ENCODE peak calls at places on chromosomes 2 and 18, in six cellular contexts. One of them, this sample, is unnamed.

GRCh38 chr2:112062894-112063293 is 7.8 kb downstream of the TMEM87B start:
- DNase-seq in HCT116: no peak
- DNase-seq in sigmoid colon: no peak
- DNase-seq in prostate gland: no peak
- DNase-seq in esophagus muscularis mucosa: no peak
- DNase-seq in transverse colon: no peak
- DNase-seq in this sample: no peak

GRCh38 chr2:9264301-9264700 is 57.7 kb downstream of the ASAP2 start:
- DNase-seq in HCT116: no peak
- DNase-seq in sigmoid colon: no peak
- DNase-seq in prostate gland: no peak
- DNase-seq in esophagus muscularis mucosa: no peak
- DNase-seq in transverse colon: no peak
- DNase-seq in this sample: no peak

GRCh38 chr2:171400395-171400794 is 33.4 kb downstream of the METTL8 start:
- DNase-seq in HCT116: no peak
- DNase-seq in sigmoid colon: no peak
- DNase-seq in prostate gland: no peak
- DNase-seq in esophagus muscularis mucosa: no peak
- DNase-seq in transverse colon: no peak
- DNase-seq in this sample: no peak

GRCh38 chr2:48343571-48344440 is 186.1 kb upstream of the STON1 start:
- DNase-seq in HCT116: no peak
- DNase-seq in sigmoid colon: no peak
- DNase-seq in prostate gland: no peak
- DNase-seq in esophagus muscularis mucosa: no peak
- DNase-seq in transverse colon: no peak
- DNase-seq in this sample: no peak

GRCh38 chr2:1492696-1493095 is 79.4 kb downstream of the TPO start:
- DNase-seq in HCT116: no peak
- DNase-seq in sigmoid colon: peak; percentile 43
- DNase-seq in prostate gland: no peak
- DNase-seq in esophagus muscularis mucosa: no peak
- DNase-seq in transverse colon: no peak
- DNase-seq in this sample: no peak

GRCh38 chr18:37986665-37987064 is 421.1 kb upstream of the CELF4 start:
- DNase-seq in HCT116: no peak
- DNase-seq in sigmoid colon: no peak
- DNase-seq in prostate gland: no peak
- DNase-seq in esophagus muscularis mucosa: no peak
- DNase-seq in transverse colon: no peak
- DNase-seq in this sample: no peak

GRCh38 chr2:199366406-199366805 is 91.3 kb downstream of the SATB2 start:
- DNase-seq in HCT116: no peak
- DNase-seq in sigmoid colon: no peak
- DNase-seq in prostate gland: no peak
- DNase-seq in esophagus muscularis mucosa: no peak
- DNase-seq in transverse colon: no peak
- DNase-seq in this sample: no peak

GRCh38 chr2:14642499-14642898 is 10.0 kb downstream of the LRATD1 start:
- DNase-seq in HCT116: no peak
- DNase-seq in sigmoid colon: no peak
- DNase-seq in prostate gland: no peak
- DNase-seq in esophagus muscularis mucosa: no peak
- DNase-seq in transverse colon: no peak
- DNase-seq in this sample: no peak

GRCh38 chr2:112784199-112785189 is at the start of gene IL1A:
- DNase-seq in HCT116: peak; percentile 40
- DNase-seq in sigmoid colon: no peak
- DNase-seq in prostate gland: no peak
- DNase-seq in esophagus muscularis mucosa: no peak
- DNase-seq in transverse colon: no peak
- DNase-seq in this sample: no peak

GRCh38 chr2:25936889-25937545 is 45.3 kb downstream of the KIF3C start:
- DNase-seq in HCT116: no peak
- DNase-seq in sigmoid colon: no peak
- DNase-seq in prostate gland: peak; percentile 26
- DNase-seq in esophagus muscularis mucosa: no peak
- DNase-seq in transverse colon: no peak
- DNase-seq in this sample: no peak
- TF ChIP-seq POLR2AphosphoS5 in HCT116: no peak
- TF ChIP-seq POLR2AphosphoS5 in sigmoid colon: peak; percentile 70
- TF ChIP-seq POLR2AphosphoS5 in prostate gland: peak; percentile 73
- TF ChIP-seq POLR2AphosphoS5 in esophagus muscularis mucosa: no peak
- TF ChIP-seq POLR2AphosphoS5 in transverse colon: no peak
- TF ChIP-seq POLR2AphosphoS5 in this sample: no peak

GRCh38 chr2:96402591-96402990 is 67.0 kb downstream of the NCAPH start:
- DNase-seq in HCT116: no peak
- DNase-seq in sigmoid colon: no peak
- DNase-seq in prostate gland: peak; percentile 2
- DNase-seq in esophagus muscularis mucosa: no peak
- DNase-seq in transverse colon: no peak
- DNase-seq in this sample: no peak

GRCh38 chr2:96403481-96403880 is 67.9 kb downstream of the NCAPH start:
- DNase-seq in HCT116: no peak
- DNase-seq in sigmoid colon: no peak
- DNase-seq in prostate gland: no peak
- DNase-seq in esophagus muscularis mucosa: no peak
- DNase-seq in transverse colon: no peak
- DNase-seq in this sample: no peak

GRCh38 chr2:96407041-96407918 is 71.7 kb downstream of the NCAPH start:
- DNase-seq in HCT116: peak; percentile 72
- DNase-seq in sigmoid colon: peak; percentile 82
- DNase-seq in prostate gland: peak; percentile 91
- DNase-seq in esophagus muscularis mucosa: no peak
- DNase-seq in transverse colon: peak; percentile 71
- DNase-seq in this sample: peak; percentile 66

GRCh38 chr2:96407919-96408550 is 72.5 kb downstream of the NCAPH start:
- DNase-seq in HCT116: no peak
- DNase-seq in sigmoid colon: no peak
- DNase-seq in prostate gland: no peak
- DNase-seq in esophagus muscularis mucosa: no peak
- DNase-seq in transverse colon: no peak
- DNase-seq in this sample: no peak

GRCh38 chr2:96404446-96405373 is 69.1 kb downstream of the NCAPH start:
- DNase-seq in HCT116: no peak
- DNase-seq in sigmoid colon: no peak
- DNase-seq in prostate gland: peak; percentile 66
- DNase-seq in esophagus muscularis mucosa: no peak
- DNase-seq in transverse colon: peak; percentile 43
- DNase-seq in this sample: no peak
- TF ChIP-seq POLR2A in HCT116: no peak
- TF ChIP-seq POLR2A in sigmoid colon: no peak
- TF ChIP-seq POLR2A in prostate gland: no peak
- TF ChIP-seq POLR2A in esophagus muscularis mucosa: no peak
- TF ChIP-seq POLR2A in transverse colon: no peak
- TF ChIP-seq POLR2A in this sample: no peak

GRCh38 chr2:45892236-45892701 is 240.8 kb downstream of the PRKCE start:
- DNase-seq in HCT116: no peak
- DNase-seq in sigmoid colon: no peak
- DNase-seq in prostate gland: no peak
- DNase-seq in esophagus muscularis mucosa: no peak
- DNase-seq in transverse colon: no peak
- DNase-seq in this sample: no peak
- TF ChIP-seq POLR2AphosphoS5 in HCT116: no peak
- TF ChIP-seq POLR2AphosphoS5 in sigmoid colon: no peak
- TF ChIP-seq POLR2AphosphoS5 in prostate gland: no peak
- TF ChIP-seq POLR2AphosphoS5 in esophagus muscularis mucosa: peak; percentile 53
- TF ChIP-seq POLR2AphosphoS5 in transverse colon: no peak
- TF ChIP-seq POLR2AphosphoS5 in this sample: no peak

DNA sequence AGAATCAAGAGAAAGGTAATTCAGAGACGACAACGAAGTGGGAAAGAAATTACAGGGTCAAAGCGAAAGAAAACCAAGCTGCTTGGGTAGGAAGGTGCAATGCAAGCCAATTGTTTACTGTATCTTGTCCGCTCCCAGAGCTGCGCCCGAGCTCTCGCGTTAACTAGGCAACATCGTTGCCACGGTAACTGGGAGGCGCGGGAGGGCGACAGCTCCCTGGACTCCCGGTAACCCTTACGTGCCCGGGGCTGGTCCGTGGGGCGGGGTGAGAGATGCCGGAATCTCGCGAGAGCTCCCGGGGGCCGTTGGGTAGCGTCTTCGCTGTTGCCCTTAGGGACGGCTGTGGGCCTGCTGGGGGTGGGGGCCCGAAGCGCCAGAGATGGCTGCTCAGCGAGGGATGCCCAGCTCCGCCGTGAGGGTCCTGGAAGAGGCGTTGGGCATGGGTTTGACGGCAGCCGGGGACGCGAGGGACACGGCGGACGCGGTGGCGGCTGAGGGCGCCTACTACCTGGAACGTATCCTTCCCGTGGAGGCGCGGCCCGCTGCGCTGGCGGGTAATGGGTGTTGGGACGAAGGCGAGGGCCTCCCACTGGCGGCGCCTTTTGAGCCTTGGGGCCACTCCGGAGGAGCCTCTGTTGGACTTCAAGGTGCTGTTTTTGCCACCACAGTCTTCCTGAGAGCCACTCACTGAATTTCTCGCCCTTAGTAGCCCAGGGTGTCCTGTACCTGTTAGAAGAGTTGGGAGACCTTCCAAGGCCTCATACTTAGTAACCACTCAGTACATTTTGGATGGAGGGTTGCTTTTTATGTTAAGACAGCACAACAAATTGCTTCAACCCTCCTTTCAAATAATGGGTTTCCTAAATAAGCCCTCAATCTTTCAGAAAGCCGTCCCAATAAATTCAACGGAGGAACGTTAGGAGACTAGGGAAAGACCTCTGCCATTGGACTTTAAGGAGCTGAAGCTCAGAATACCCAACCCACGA is at the start of gene SPAG16:
- DNase-seq in HCT116: no peak
- DNase-seq in sigmoid colon: peak; percentile 98
- DNase-seq in prostate gland: peak; percentile 91
- DNase-seq in esophagus muscularis mucosa: peak; percentile 96
- DNase-seq in transverse colon: peak; percentile 97
- DNase-seq in this sample: peak; percentile 84
- TF ChIP-seq POLR2A in HCT116: no peak
- TF ChIP-seq POLR2A in sigmoid colon: no peak
- TF ChIP-seq POLR2A in prostate gland: peak; percentile 45
- TF ChIP-seq POLR2A in esophagus muscularis mucosa: no peak
- TF ChIP-seq POLR2A in transverse colon: peak; percentile 56
- TF ChIP-seq POLR2A in this sample: peak; percentile 57

GRCh38 chr2:201779996-201780673 is 598 bp downstream of the ALS2 start:
- DNase-seq in HCT116: no peak
- DNase-seq in sigmoid colon: no peak
- DNase-seq in prostate gland: peak; percentile 8
- DNase-seq in esophagus muscularis mucosa: no peak
- DNase-seq in transverse colon: no peak
- DNase-seq in this sample: no peak
- TF ChIP-seq POLR2AphosphoS5 in HCT116: no peak
- TF ChIP-seq POLR2AphosphoS5 in sigmoid colon: no peak
- TF ChIP-seq POLR2AphosphoS5 in prostate gland: no peak
- TF ChIP-seq POLR2AphosphoS5 in esophagus muscularis mucosa: no peak
- TF ChIP-seq POLR2AphosphoS5 in transverse colon: no peak
- TF ChIP-seq POLR2AphosphoS5 in this sample: no peak

GRCh38 chr2:223041527-223042109 is 10.4 kb upstream of the KCNE4 start:
- DNase-seq in HCT116: peak; percentile 71
- DNase-seq in sigmoid colon: peak; percentile 88
- DNase-seq in prostate gland: no peak
- DNase-seq in esophagus muscularis mucosa: no peak
- DNase-seq in transverse colon: peak; percentile 46
- DNase-seq in this sample: no peak

GRCh38 chr2:223044092-223044836 is 7.7 kb upstream of the KCNE4 start:
- DNase-seq in HCT116: no peak
- DNase-seq in sigmoid colon: no peak
- DNase-seq in prostate gland: no peak
- DNase-seq in esophagus muscularis mucosa: no peak
- DNase-seq in transverse colon: no peak
- DNase-seq in this sample: no peak

GRCh38 chr2:223042284-223042683 is 9.7 kb upstream of the KCNE4 start:
- DNase-seq in HCT116: no peak
- DNase-seq in sigmoid colon: no peak
- DNase-seq in prostate gland: no peak
- DNase-seq in esophagus muscularis mucosa: no peak
- DNase-seq in transverse colon: no peak
- DNase-seq in this sample: no peak

GRCh38 chr2:223043164-223043941 is 8.6 kb upstream of the KCNE4 start:
- DNase-seq in HCT116: no peak
- DNase-seq in sigmoid colon: no peak
- DNase-seq in prostate gland: no peak
- DNase-seq in esophagus muscularis mucosa: no peak
- DNase-seq in transverse colon: no peak
- DNase-seq in this sample: no peak

GRCh38 chr2:223042704-223043118 is 9.3 kb upstream of the KCNE4 start:
- DNase-seq in HCT116: no peak
- DNase-seq in sigmoid colon: no peak
- DNase-seq in prostate gland: no peak
- DNase-seq in esophagus muscularis mucosa: no peak
- DNase-seq in transverse colon: no peak
- DNase-seq in this sample: no peak
- TF ChIP-seq POLR2A in HCT116: no peak
- TF ChIP-seq POLR2A in sigmoid colon: no peak
- TF ChIP-seq POLR2A in prostate gland: no peak
- TF ChIP-seq POLR2A in esophagus muscularis mucosa: no peak
- TF ChIP-seq POLR2A in transverse colon: no peak
- TF ChIP-seq POLR2A in this sample: no peak

DNA sequence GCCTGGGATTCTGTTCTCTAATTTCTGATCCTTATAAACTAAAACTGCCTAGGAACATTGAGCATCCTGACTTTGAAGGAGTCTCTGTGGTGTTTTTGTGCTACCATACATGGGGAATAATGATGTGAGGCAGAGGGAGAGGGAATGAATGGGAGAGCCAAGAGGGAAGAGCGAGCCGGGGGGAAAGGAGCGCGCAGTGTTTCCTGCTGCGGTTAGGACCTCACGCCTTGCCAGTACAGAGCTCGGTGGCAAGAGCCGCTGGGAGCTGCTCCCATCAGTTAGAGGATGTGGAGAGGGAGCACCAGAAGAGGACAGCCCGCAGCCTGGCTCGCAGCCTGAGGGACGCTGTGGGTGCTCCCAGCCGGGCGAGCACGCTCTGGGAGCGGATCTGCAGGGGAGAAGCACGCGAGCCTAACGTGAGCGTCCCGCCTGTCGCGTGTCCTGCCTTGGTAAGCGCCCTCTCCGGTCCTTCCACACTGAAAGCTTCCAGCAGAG is 114.7 kb downstream of the FAM210A start:
- DNase-seq in HCT116: no peak
- DNase-seq in sigmoid colon: peak; percentile 74
- DNase-seq in prostate gland: no peak
- DNase-seq in esophagus muscularis mucosa: peak; percentile 91
- DNase-seq in transverse colon: no peak
- DNase-seq in this sample: no peak
- TF ChIP-seq POLR2AphosphoS5 in HCT116: no peak
- TF ChIP-seq POLR2AphosphoS5 in sigmoid colon: peak; percentile 33
- TF ChIP-seq POLR2AphosphoS5 in prostate gland: no peak
- TF ChIP-seq POLR2AphosphoS5 in esophagus muscularis mucosa: no peak
- TF ChIP-seq POLR2AphosphoS5 in transverse colon: no peak
- TF ChIP-seq POLR2AphosphoS5 in this sample: no peak